ENCODE peak calls at places on chromosomes 7 and 10, in six cellular contexts. N is prostate gland, V is body of pancreas, U is neuronal stem cell, B is OCI-LY7, O is PC-3. T is an unnamed sample. For H3K4me1, the result is how much of the 10 kb centered on the place peaks cover.

GRCh38 chr10:13891542-13892431 is 305.0 kb downstream of the PRPF18 start:
- DNase-seq in N (no peak), V (no peak), U (peak), B (no peak), O (peak), T (no peak)

GRCh38 chr10:122257041-122257440 is 14.1 kb upstream of the BTBD16 start:
- DNase-seq in N (no peak), V (no peak), U (no peak), B (no peak), O (no peak), T (no peak)

GRCh38 chr10:118871244-118871865 is 116.6 kb upstream of the CACUL1 start:
- DNase-seq in N (no peak), V (no peak), U (no peak), B (no peak), O (no peak), T (no peak)

GRCh38 chr10:102775973-102776669 is 32.4 kb downstream of the WBP1L start:
- DNase-seq in N (peak), V (peak), U (no peak), B (no peak), O (no peak), T (no peak)

GRCh38 chr7:159306012-159306411 is 161.3 kb upstream of the VIPR2 start:
- DNase-seq in N (no peak), V (no peak), U (no peak), B (no peak), O (no peak), T (no peak)

GRCh38 chr10:29102233-29102632 is 186.6 kb upstream of the LYZL1 start:
- DNase-seq in N (peak), V (no peak), U (no peak), B (no peak), O (peak), T (no peak)

GRCh38 chr10:34526758-34527730 is 288.1 kb downstream of the PARD3 start:
- DNase-seq in N (no peak), V (no peak), U (peak), B (no peak), O (peak), T (no peak)

GRCh38 chr7:2980406-2981102 is 63.1 kb downstream of the CARD11 start:
- DNase-seq in N (no peak), V (no peak), U (no peak), B (peak), O (no peak), T (no peak)

GRCh38 chr10:18665815-18666558 is 6.8 kb downstream of the ARL5B start:
- DNase-seq in N (no peak), V (no peak), U (no peak), B (no peak), O (peak), T (no peak)

GRCh38 chr7:69812756-69813155 is 214.5 kb downstream of the AUTS2 start:
- DNase-seq in N (no peak), V (no peak), U (no peak), B (no peak), O (no peak), T (no peak)

GRCh38 chr7:151837285-151838042 is 39.5 kb downstream of the PRKAG2 start:
- DNase-seq in N (no peak), V (no peak), U (peak), B (no peak), O (no peak), T (no peak)

GRCh38 chr7:150983893-150984368 is 5.8 kb upstream of the KCNH2 start:
- DNase-seq in N (no peak), V (peak), U (peak), B (peak), O (peak), T (no peak)

GRCh38 chr10:74917481-74918077 is 91.2 kb downstream of the KAT6B start:
- DNase-seq in N (no peak), V (no peak), U (no peak), B (no peak), O (peak), T (no peak)

GRCh38 chr10:114544045-114544659 is 113.9 kb downstream of the ABLIM1 start:
- DNase-seq in N (no peak), V (no peak), U (no peak), B (peak), O (peak), T (peak)

GRCh38 chr7:117019287-117019686 is 66.0 kb downstream of the ST7 start:
- DNase-seq in N (no peak), V (no peak), U (no peak), B (no peak), O (peak), T (no peak)

GRCh38 chr10:19941206-19941880 is 125.1 kb downstream of the PLXDC2 start:
- DNase-seq in N (no peak), V (no peak), U (no peak), B (no peak), O (no peak), T (no peak)

GRCh38 chr10:69844698-69845097 is 43.0 kb downstream of the COL13A1 start:
- DNase-seq in N (no peak), V (no peak), U (no peak), B (no peak), O (no peak), T (no peak)

GRCh38 chr7:39421251-39421650 is 145.0 kb upstream of the YAE1 start:
- DNase-seq in N (no peak), V (no peak), U (no peak), B (no peak), O (peak), T (no peak)

GRCh38 chr10:31620236-31621151 is 301.5 kb downstream of the ZEB1 start:
- DNase-seq in N (no peak), V (no peak), U (no peak), B (no peak), O (no peak), T (no peak)

GRCh38 chr7:15481127-15481526 is 80.7 kb downstream of the AGMO start:
- DNase-seq in N (no peak), V (no peak), U (no peak), B (no peak), O (no peak), T (no peak)

GRCh38 chr7:133703547-133703946 is 423.6 kb upstream of the LRGUK start:
- DNase-seq in N (no peak), V (no peak), U (no peak), B (no peak), O (no peak), T (no peak)

GRCh38 chr10:75462865-75463264 is 31.4 kb downstream of the LRMDA start:
- DNase-seq in N (no peak), V (no peak), U (no peak), B (no peak), O (no peak), T (no peak)

GRCh38 chr10:99958287-99958686 is 51.5 kb downstream of the DNMBP start:
- DNase-seq in N (no peak), V (no peak), U (no peak), B (no peak), O (no peak), T (no peak)

GRCh38 chr10:99906470-99906869 is 103.3 kb downstream of the DNMBP start:
- DNase-seq in N (no peak), V (peak), U (no peak), B (no peak), O (no peak), T (no peak)

GRCh38 chr10:34252111-34252510 is 563.0 kb downstream of the PARD3 start:
- DNase-seq in N (no peak), V (peak), U (no peak), B (no peak), O (peak), T (no peak)

DNA sequence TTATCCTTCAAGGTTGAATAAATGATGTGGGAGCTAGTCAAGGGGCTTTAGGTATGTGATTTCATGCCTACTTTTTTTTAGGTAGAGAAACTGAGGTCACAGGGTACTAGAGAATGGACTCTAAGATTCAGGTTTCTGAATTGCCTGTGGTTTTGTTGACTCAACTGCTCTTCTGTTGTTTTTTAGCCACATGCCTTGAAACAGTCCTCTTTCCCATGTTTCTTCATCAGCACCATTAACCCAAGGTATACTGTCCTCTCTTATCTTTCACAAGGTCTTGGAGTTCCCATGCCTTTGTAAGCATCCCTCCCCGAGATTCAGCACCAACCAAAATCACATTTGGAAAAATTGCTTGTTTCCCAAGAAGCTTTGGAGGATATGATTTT is 79.0 kb downstream of the TCF7L2 start:
- DNase-seq in N (no peak), V (no peak), U (no peak), B (no peak), O (no peak), T (no peak)
- H3K4me3 ChIP-seq in N (no peak), V (no peak), U (no peak), B (no peak), O (no peak), T (no peak)

DNA sequence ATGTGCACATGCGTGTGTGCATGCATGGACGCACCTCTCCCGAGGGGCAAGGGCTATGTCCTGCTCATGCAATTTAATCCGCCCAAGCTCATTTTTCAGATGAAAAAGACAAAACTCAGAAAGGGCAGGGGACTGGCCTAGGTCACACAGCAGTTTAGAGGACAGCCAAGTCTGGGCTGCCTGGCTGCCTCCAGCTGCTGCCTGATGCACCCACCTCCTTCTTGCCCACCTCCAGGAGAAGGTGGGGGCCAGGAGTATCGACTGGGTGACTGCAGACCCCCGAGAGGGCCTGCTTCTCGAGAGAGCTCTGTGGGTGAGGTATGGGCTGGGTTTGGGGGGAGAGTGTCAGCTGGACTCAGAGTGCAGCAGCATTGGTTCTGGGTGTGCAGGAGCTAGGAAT is 113.4 kb downstream of the ZMIZ1 start:
- DNase-seq in N (no peak), V (no peak), U (no peak), B (no peak), O (no peak), T (no peak)
- H3K4me1 ChIP-seq in N (under half), V (half or more), U (half or more), B (under half), O (under half), T (half or more)

DNA sequence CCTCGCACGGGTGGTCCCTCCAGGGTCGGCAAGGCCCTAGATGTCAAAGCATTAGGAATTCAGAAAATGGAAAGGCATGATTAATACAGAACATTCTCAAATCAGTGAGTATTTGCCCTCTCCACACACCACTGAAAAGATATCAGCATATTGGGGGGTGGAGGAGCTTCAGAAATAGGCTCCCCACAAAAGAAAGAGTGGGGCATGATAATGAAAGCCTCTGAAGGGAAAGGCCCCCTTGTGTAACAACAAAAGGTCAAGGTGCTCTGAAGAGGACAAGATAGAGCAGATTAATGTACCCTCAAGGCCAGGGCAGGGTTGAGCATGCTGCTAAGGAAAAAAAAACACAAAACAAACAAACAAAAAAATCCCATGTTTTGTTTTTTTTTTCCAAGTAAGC is 27.2 kb upstream of the DGKI start:
- DNase-seq in N (no peak), V (no peak), U (no peak), B (no peak), O (no peak), T (no peak)
- H3K27ac ChIP-seq in N (no peak), V (no peak), U (no peak), B (no peak), O (no peak), T (peak)

GRCh38 chr10:127881262-127881661 is 11.5 kb downstream of the CLRN3 start:
- DNase-seq in N (no peak), V (peak), U (no peak), B (no peak), O (no peak), T (no peak)
- H3K4me3 ChIP-seq in N (no peak), V (no peak), U (no peak), B (no peak), O (no peak), T (no peak)

GRCh38 chr7:50734246-50734645 is 48.5 kb downstream of the GRB10 start:
- DNase-seq in N (no peak), V (no peak), U (no peak), B (no peak), O (no peak), T (no peak)
- H3K4me1 ChIP-seq in N (under half), V (half or more), U (under half), B (under half), O (under half), T (under half)

GRCh38 chr7:157884461-157885062 is 547.8 kb downstream of the DNAJB6 start:
- DNase-seq in N (no peak), V (no peak), U (no peak), B (no peak), O (no peak), T (no peak)

GRCh38 chr7:157886711-157887110 is 549.9 kb downstream of the DNAJB6 start:
- DNase-seq in N (no peak), V (no peak), U (no peak), B (no peak), O (no peak), T (no peak)

GRCh38 chr7:157887400-157887799 is 550.6 kb downstream of the DNAJB6 start:
- DNase-seq in N (no peak), V (no peak), U (no peak), B (no peak), O (no peak), T (no peak)

GRCh38 chr7:157885140-157885539 is 548.3 kb downstream of the DNAJB6 start:
- DNase-seq in N (no peak), V (no peak), U (no peak), B (no peak), O (no peak), T (no peak)

DNA sequence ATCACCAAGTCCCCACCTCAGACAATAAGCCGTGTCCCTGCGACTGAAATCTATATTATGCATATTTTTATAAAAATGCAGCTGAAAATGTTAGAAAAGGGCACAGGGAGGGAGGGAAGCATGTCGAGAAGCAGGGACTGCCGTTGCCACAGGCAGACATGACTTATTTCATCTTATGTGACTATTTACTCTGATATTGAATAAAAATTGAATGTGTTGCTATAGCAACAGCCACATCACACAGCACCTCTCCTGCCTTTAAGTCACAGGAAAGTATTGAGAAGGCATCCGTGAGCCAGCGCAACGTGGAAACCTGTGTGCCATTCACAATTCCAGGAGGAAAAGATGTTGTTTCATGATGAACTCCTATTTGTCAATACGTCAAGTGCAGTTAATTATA is 549.5 kb downstream of the DNAJB6 start:
- DNase-seq in N (no peak), V (no peak), U (no peak), B (no peak), O (no peak), T (no peak)
- H3K27ac ChIP-seq in N (no peak), V (no peak), U (no peak), B (no peak), O (no peak), T (no peak)

GRCh38 chr7:100837099-100837836 is 9.9 kb upstream of the EPHB4 start:
- DNase-seq in N (peak), V (peak), U (peak), B (no peak), O (no peak), T (peak)
- H3K4me3 ChIP-seq in N (peak), V (peak), U (peak), B (no peak), O (no peak), T (peak)

GRCh38 chr7:47330561-47331178 is 251.2 kb downstream of the TNS3 start:
- DNase-seq in N (no peak), V (no peak), U (no peak), B (no peak), O (no peak), T (no peak)

GRCh38 chr7:47328392-47329319 is 253.3 kb downstream of the TNS3 start:
- DNase-seq in N (no peak), V (no peak), U (no peak), B (no peak), O (no peak), T (no peak)

GRCh38 chr7:47331179-47331565 is 250.7 kb downstream of the TNS3 start:
- DNase-seq in N (no peak), V (no peak), U (no peak), B (no peak), O (no peak), T (no peak)

GRCh38 chr7:47329320-47329926 is 252.5 kb downstream of the TNS3 start:
- DNase-seq in N (no peak), V (no peak), U (no peak), B (no peak), O (no peak), T (no peak)

DNA sequence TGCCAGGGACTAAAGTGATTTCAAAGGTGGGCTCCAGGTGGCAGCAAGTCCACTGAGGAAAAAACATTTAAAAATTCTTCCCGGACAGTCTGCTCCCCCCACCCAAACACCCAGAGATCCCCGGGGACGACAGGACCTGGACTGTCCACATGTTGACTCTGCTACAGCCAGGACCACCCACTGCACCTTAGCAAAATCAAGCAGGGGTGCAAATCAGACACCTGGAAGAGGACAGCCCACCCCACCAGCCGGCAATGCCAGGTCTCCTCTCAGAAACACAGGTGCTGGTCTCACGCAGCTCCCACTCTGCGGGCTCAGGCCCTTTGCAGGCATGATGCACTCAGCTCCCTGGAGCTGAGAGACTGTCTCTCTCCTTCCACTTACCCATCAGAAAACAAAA is 251.9 kb downstream of the TNS3 start:
- DNase-seq in N (no peak), V (no peak), U (no peak), B (no peak), O (no peak), T (no peak)
- H3K4me1 ChIP-seq in N (under half), V (under half), U (half or more), B (under half), O (under half), T (under half)

GRCh38 chr7:149801816-149802215 is 28.4 kb upstream of the ZNF467 start:
- DNase-seq in N (no peak), V (no peak), U (no peak), B (no peak), O (no peak), T (no peak)
- H3K27ac ChIP-seq in N (no peak), V (no peak), U (no peak), B (no peak), O (no peak), T (no peak)

GRCh38 chr7:38327597-38327996 is 54.2 kb upstream of the TARP start:
- DNase-seq in N (no peak), V (no peak), U (no peak), B (no peak), O (no peak), T (no peak)

GRCh38 chr7:38330861-38331709 is 57.6 kb upstream of the TARP start:
- DNase-seq in N (no peak), V (no peak), U (no peak), B (peak), O (no peak), T (no peak)

GRCh38 chr7:38329340-38329739 is 55.9 kb upstream of the TARP start:
- DNase-seq in N (no peak), V (no peak), U (no peak), B (no peak), O (no peak), T (no peak)

GRCh38 chr7:38328814-38329213 is 55.4 kb upstream of the TARP start:
- DNase-seq in N (no peak), V (no peak), U (no peak), B (no peak), O (no peak), T (no peak)

DNA sequence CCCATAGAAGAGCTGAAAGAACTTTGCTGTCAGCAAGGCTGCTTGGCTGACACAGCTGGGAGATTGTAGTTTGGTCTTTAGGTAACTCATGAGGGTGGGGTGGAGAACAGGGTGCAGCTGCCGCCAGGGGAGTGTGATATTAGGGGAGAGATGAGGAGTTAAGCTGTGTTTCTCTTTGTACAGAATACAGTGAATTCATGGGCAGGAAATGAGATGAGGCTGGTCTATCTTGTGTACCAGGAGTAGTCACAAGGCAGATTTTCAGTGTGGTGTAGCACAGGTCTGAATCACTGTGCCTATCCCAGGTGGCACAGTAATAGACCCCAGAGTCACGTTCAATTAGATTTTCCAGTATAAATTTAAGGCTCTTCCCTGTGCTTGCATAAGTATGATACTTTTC is 56.6 kb upstream of the TARP start:
- DNase-seq in N (no peak), V (no peak), U (no peak), B (no peak), O (no peak), T (no peak)
- H3K4me3 ChIP-seq in N (no peak), V (no peak), U (no peak), B (no peak), O (no peak), T (no peak)

T was measured in esophagus squamous epithelium.